ENCODE peak calls at places on chromosomes 12 and 14, in five cellular contexts. F is esophagus squamous epithelium, R is GM13976, W is breast epithelium, B is Peyer's patch. Z is an unnamed sample.

GRCh38 chr12:53045646-53046045 is 4.2 kb upstream of the TNS2 start:
- DNase-seq in F (no peak), W (no peak), R (no peak), B (no peak), Z (no peak)

GRCh38 chr12:46559311-46559710 is 186.7 kb upstream of the SLC38A2 start:
- DNase-seq in W (peak), R (no peak), F (no peak), B (no peak), Z (no peak)

GRCh38 chr12:65784616-65785015 is 39.7 kb upstream of the HMGA2 start:
- DNase-seq in B (no peak), F (no peak), R (no peak), W (no peak), Z (no peak)

GRCh38 chr14:91185721-91186120 is 58.8 kb downstream of the GPR68 start:
- DNase-seq in F (no peak), W (no peak), R (no peak), B (no peak), Z (no peak)

GRCh38 chr12:49086116-49086515 is 8.5 kb downstream of the DHH start:
- DNase-seq in F (no peak), R (no peak), B (no peak), W (no peak), Z (no peak)

GRCh38 chr12:116065561-116065960 is 211.9 kb downstream of the MED13L start:
- DNase-seq in B (no peak), W (no peak), F (no peak), R (no peak), Z (no peak)

GRCh38 chr14:104542871-104543830 is 36.4 kb upstream of the C14orf180 start:
- DNase-seq in B (peak), F (no peak), W (no peak), R (no peak), Z (peak)

GRCh38 chr12:115010324-115010995 is 326.5 kb upstream of the TBX3 start:
- DNase-seq in W (no peak), R (no peak), B (no peak), F (no peak), Z (no peak)

GRCh38 chr14:47722929-47723693 is 47.7 kb upstream of the MDGA2 start:
- DNase-seq in F (no peak), R (no peak), W (no peak), B (no peak), Z (no peak)

DNA sequence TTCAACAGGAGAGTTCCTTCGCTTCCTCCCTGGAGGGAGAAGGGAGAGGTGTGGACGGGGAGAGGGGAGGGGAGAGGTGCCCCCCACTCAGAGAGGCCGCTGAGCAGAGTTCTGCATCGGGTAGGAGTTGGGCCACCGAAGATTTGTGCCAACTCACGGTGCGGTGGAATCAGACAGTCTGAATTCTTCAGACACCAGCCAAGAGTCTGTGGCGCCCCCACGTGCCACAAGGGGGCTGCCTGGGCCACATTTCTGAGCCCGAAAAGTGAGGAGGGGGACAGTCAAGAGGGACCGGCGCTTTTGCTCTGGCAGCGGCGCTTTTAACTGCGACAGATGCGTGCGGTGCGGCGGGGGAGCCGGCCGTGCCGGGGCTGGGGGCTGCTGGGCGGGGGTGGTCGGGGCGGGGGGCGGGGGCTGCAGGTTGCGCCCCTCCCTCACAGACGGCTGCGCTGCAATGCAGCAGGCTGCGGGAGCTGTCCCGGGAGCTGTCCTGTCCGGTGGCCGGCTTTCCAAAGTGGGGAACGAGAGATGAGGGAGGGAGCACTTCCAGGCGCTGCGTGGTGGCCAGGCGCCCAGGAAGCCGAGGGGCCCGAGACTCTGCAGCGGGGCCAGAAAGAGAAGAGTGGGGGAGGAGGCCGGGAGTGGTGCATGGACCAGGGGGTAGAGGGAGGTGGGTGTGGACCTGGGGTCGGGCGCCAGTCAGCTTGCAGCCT is 941 bp upstream of the RTL1 start:
- DNase-seq in W (no peak), F (no peak), B (no peak), R (no peak), Z (no peak)
- TF ChIP-seq CTCF in W (no peak), F (no peak), B (no peak), R (no peak), Z (peak)

DNA sequence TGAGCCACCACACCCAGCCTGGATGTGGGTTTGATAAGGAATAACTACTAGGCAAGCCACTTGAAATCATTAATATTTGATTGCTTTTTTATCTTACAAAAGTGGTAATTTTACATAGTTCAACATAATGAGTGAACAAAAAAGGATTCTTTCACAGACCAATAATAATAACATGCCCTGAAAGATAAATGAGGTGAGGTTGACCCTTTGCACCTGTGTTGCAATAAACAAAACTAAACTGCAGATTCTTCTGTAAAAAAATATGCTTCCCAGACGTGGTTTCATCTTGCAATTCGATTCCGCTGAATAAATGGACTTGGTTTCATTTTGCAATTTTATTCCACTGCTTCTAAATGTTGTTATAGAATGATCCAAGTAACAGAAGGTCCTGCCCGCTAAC is 1514.9 kb upstream of the TMEM132C start:
- DNase-seq in W (no peak), F (no peak), R (no peak), B (no peak), Z (no peak)
- TF ChIP-seq CTCF in W (no peak), F (no peak), R (no peak), B (no peak), Z (no peak)

GRCh38 chr12:39798429-39798828 is 178.8 kb upstream of the ABCD2 start:
- DNase-seq in F (no peak), R (no peak), B (no peak), W (no peak), Z (no peak)

GRCh38 chr12:39792938-39793337 is 173.3 kb upstream of the ABCD2 start:
- DNase-seq in F (no peak), R (no peak), B (no peak), W (no peak), Z (no peak)

GRCh38 chr12:39798977-39799376 is 179.4 kb upstream of the ABCD2 start:
- DNase-seq in W (no peak), B (no peak), R (no peak), F (no peak), Z (no peak)

DNA sequence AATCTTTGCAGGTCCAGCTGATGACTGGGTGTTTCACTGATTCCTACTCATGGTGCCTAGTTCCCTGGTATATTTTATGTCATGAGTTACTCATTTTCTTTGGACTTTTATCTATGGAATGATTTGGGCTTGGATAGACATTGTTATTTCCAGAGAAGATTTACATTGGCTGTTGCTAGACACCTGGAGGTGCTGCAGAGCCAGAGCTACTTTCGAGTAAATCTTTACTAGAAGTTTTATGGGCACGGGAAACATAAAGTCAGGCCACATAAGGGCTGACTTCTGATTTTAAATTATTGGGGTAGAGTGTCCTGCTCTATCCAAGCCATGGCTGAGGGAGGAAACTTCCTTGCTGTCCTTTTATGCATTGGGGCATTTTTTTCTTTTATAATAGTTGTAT is 175.9 kb upstream of the ABCD2 start:
- DNase-seq in W (no peak), B (no peak), F (no peak), R (no peak), Z (no peak)
- TF ChIP-seq CTCF in W (no peak), B (no peak), F (no peak), R (no peak), Z (no peak)

GRCh38 chr14:29489911-29490310 is 437.7 kb downstream of the PRKD1 start:
- DNase-seq in B (no peak), F (no peak), R (no peak), W (no peak), Z (no peak)

GRCh38 chr14:29486132-29486531 is 441.5 kb downstream of the PRKD1 start:
- DNase-seq in W (no peak), B (no peak), F (no peak), R (no peak), Z (no peak)
- TF ChIP-seq CTCF in W (no peak), B (no peak), F (no peak), R (no peak), Z (no peak)

GRCh38 chr14:96297000-96297399 is 41.0 kb downstream of the BDKRB1 start:
- DNase-seq in W (no peak), F (no peak), B (no peak), R (peak), Z (no peak)
- TF ChIP-seq CTCF in W (peak), F (peak), B (peak), R (peak), Z (peak)

DNA sequence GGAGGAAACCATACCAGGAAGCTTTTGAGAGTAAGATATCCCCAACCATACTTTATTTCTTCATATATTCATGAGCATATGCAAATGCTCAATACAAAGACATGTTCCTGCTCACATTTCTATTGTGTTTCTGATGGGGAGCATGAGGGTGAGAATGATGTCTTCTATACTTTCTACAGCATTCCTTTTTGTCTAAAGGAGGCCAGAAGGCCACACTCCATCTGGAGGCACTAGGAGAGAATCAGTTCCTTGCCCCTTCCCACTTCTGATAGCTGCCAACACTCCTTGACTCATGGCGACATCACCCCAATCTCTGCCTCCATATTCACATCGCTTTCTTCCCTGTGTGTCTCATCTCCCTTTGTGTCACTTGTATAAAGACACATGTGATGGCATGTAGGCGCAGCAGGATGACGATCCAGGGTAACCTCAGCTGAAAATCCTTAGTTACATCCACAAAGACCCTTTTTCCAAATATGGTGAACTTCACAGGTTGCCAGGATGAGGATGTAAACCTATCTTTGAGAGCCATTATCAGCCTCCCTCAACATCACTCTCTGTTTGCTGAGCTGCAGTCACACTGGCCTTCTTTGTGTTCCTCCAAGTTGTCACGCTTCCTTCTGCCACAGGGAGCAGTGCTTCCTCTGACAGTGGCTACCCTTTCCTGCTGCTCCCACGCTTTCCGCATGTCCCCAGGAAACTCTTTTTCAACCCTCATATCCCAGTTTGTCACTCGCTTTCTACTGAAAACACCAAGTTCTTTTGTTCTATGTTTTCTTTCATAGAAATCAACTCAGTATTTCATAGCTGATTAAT is 96.9 kb downstream of the STXBP6 start:
- DNase-seq in F (no peak), R (no peak), B (no peak), W (no peak), Z (no peak)
- TF ChIP-seq CTCF in F (no peak), R (no peak), B (peak), W (no peak), Z (peak)

DNA sequence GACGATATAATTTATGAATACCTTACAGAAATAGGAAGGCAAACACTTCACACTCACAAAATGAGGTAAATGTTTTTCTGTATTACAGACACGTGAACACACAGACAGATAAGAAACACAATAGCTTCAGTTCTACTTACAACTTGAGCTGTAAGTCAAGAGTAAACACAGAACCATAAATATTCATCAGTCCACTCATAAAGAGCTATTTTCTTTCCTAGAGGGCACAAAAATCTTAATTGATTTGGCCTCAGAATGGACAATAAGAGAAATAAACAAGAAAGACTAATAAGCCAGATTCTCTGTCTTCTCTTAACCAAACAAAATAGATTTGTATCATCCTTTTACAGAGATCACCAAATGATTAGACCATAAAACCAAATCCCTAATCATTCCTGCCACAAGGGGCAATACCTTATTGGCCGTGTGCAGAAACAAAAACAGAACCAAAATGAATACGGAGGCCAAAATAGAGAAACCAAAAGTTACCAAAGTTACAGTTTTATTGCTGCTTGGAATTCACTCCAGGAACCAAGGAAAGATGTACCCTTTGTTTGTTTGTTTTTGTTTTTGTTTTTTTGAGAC is 38.1 kb upstream of the GARIN2 start:
- DNase-seq in B (no peak), R (no peak), F (no peak), W (no peak), Z (no peak)
- TF ChIP-seq CTCF in B (no peak), R (no peak), F (no peak), W (no peak), Z (peak)

DNA sequence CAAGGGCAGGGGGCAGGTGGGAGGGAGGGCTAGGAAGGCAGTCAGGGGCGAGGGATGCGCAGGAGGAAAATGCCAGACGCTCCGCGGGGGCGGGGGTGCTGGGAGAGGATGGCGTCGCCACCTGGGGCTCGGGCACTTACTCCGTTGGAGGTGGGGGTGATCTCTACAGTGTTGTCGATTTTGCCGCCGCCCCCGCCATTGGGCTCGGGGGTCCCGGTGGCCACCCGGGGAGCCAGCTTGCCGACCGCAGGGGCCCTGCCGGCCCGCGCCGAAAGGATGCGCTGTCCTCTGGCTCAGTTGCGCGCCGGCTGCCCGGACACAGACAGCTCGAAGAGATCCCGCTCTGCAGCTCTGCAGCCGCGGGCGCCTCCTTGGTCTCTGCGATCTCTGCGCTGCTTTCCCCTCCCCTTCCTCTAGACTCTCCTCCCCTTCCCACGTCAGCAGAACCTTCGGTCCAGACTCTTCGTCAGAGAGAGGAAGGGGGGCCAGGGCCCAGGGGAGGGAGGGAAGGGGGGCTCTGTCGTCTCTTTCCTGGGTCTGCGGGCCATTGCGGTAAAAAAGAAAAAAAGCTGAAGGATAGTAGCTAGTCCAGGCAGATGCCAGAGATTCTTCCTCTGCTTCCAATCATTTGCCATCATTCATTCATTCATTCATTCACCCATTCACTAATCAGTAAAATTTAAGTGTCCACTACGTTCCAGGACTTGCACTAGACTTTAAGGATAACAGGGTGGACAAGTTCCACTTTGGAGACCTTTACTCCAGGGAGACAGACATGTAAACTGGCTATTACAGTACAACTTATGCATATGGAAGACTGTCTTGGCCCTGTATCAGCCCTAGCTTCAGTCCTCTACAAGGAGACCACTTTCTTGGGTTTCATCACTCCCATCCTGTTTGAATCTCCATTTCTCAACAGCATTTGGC is at the start of gene SLC22A17:
- DNase-seq in F (no peak), W (peak), R (peak), B (peak), Z (no peak)
- TF ChIP-seq CTCF in F (no peak), W (no peak), R (no peak), B (no peak), Z (peak)